ENCODE peak calls at places on chromosomes 13 and 19, in eight cellular contexts. One of them, this sample, is unnamed. For H3K9me3, the result is how much of the 10 kb centered on the place peaks cover.

GRCh38 chr19:12092065-12092867 is 27.7 kb downstream of the ZNF844 start:
- DNase-seq in neuronal stem cell: peak
- DNase-seq in CD4-positive, alpha-beta T cell: peak
- DNase-seq in sigmoid colon: peak
- DNase-seq in MM.1S: peak
- DNase-seq in aorta: peak
- DNase-seq in ascending aorta: peak
- DNase-seq in AG04450: peak
- DNase-seq in this sample: peak

GRCh38 chr13:32168136-32168535 is 136.6 kb downstream of the FRY start:
- DNase-seq in CD4-positive, alpha-beta T cell: no peak
- DNase-seq in AG04450: no peak
- DNase-seq in sigmoid colon: no peak
- DNase-seq in MM.1S: no peak
- DNase-seq in neuronal stem cell: no peak
- DNase-seq in aorta: no peak
- DNase-seq in ascending aorta: no peak
- DNase-seq in this sample: no peak

GRCh38 chr19:29875931-29876330 is 64.1 kb downstream of the CCNE1 start:
- DNase-seq in aorta: no peak
- DNase-seq in MM.1S: no peak
- DNase-seq in neuronal stem cell: no peak
- DNase-seq in CD4-positive, alpha-beta T cell: no peak
- DNase-seq in ascending aorta: no peak
- DNase-seq in AG04450: no peak
- DNase-seq in sigmoid colon: peak
- DNase-seq in this sample: no peak

GRCh38 chr13:50677687-50678463 is 165.6 kb downstream of the DLEU7 start:
- DNase-seq in neuronal stem cell: no peak
- DNase-seq in AG04450: no peak
- DNase-seq in MM.1S: no peak
- DNase-seq in aorta: no peak
- DNase-seq in sigmoid colon: no peak
- DNase-seq in CD4-positive, alpha-beta T cell: no peak
- DNase-seq in ascending aorta: no peak
- DNase-seq in this sample: no peak

GRCh38 chr19:6234527-6234926 is 45.2 kb downstream of the MLLT1 start:
- DNase-seq in sigmoid colon: no peak
- DNase-seq in MM.1S: no peak
- DNase-seq in aorta: no peak
- DNase-seq in CD4-positive, alpha-beta T cell: no peak
- DNase-seq in ascending aorta: no peak
- DNase-seq in AG04450: no peak
- DNase-seq in neuronal stem cell: no peak
- DNase-seq in this sample: no peak

GRCh38 chr13:71874490-71874889 is 7.5 kb upstream of the DACH1 start:
- DNase-seq in ascending aorta: no peak
- DNase-seq in aorta: no peak
- DNase-seq in neuronal stem cell: no peak
- DNase-seq in CD4-positive, alpha-beta T cell: no peak
- DNase-seq in MM.1S: no peak
- DNase-seq in sigmoid colon: no peak
- DNase-seq in AG04450: no peak
- DNase-seq in this sample: no peak

GRCh38 chr19:48064509-48064908 is 20.6 kb upstream of the CABP5 start:
- DNase-seq in sigmoid colon: no peak
- DNase-seq in CD4-positive, alpha-beta T cell: no peak
- DNase-seq in aorta: no peak
- DNase-seq in neuronal stem cell: no peak
- DNase-seq in ascending aorta: no peak
- DNase-seq in AG04450: no peak
- DNase-seq in MM.1S: no peak
- DNase-seq in this sample: no peak

GRCh38 chr13:46629811-46630413 is 76.9 kb downstream of the LRCH1 start:
- DNase-seq in CD4-positive, alpha-beta T cell: no peak
- DNase-seq in MM.1S: no peak
- DNase-seq in AG04450: no peak
- DNase-seq in aorta: no peak
- DNase-seq in sigmoid colon: no peak
- DNase-seq in ascending aorta: no peak
- DNase-seq in neuronal stem cell: no peak
- DNase-seq in this sample: no peak

GRCh38 chr13:26999499-26999898 is 172.1 kb downstream of the USP12 start:
- DNase-seq in sigmoid colon: peak
- DNase-seq in aorta: no peak
- DNase-seq in ascending aorta: peak
- DNase-seq in AG04450: no peak
- DNase-seq in neuronal stem cell: no peak
- DNase-seq in MM.1S: no peak
- DNase-seq in CD4-positive, alpha-beta T cell: no peak
- DNase-seq in this sample: no peak

GRCh38 chr13:36357692-36358091 is 11.5 kb upstream of the SPART start:
- DNase-seq in aorta: no peak
- DNase-seq in AG04450: no peak
- DNase-seq in sigmoid colon: peak
- DNase-seq in MM.1S: no peak
- DNase-seq in ascending aorta: peak
- DNase-seq in CD4-positive, alpha-beta T cell: no peak
- DNase-seq in neuronal stem cell: no peak
- DNase-seq in this sample: peak

GRCh38 chr13:111263566-111263965 is 56.9 kb upstream of the TEX29 start:
- DNase-seq in ascending aorta: no peak
- DNase-seq in sigmoid colon: no peak
- DNase-seq in MM.1S: no peak
- DNase-seq in AG04450: no peak
- DNase-seq in aorta: no peak
- DNase-seq in neuronal stem cell: no peak
- DNase-seq in CD4-positive, alpha-beta T cell: no peak
- DNase-seq in this sample: no peak

GRCh38 chr19:6056801-6057650 is 53.3 kb downstream of the RFX2 start:
- DNase-seq in MM.1S: no peak
- DNase-seq in CD4-positive, alpha-beta T cell: no peak
- DNase-seq in neuronal stem cell: no peak
- DNase-seq in ascending aorta: peak
- DNase-seq in aorta: peak
- DNase-seq in sigmoid colon: peak
- DNase-seq in AG04450: peak
- DNase-seq in this sample: peak

GRCh38 chr19:19749332-19750130 is 16.6 kb upstream of the ZNF14 start:
- DNase-seq in CD4-positive, alpha-beta T cell: no peak
- DNase-seq in sigmoid colon: no peak
- DNase-seq in MM.1S: no peak
- DNase-seq in aorta: no peak
- DNase-seq in ascending aorta: peak
- DNase-seq in neuronal stem cell: no peak
- DNase-seq in AG04450: no peak
- DNase-seq in this sample: no peak

DNA sequence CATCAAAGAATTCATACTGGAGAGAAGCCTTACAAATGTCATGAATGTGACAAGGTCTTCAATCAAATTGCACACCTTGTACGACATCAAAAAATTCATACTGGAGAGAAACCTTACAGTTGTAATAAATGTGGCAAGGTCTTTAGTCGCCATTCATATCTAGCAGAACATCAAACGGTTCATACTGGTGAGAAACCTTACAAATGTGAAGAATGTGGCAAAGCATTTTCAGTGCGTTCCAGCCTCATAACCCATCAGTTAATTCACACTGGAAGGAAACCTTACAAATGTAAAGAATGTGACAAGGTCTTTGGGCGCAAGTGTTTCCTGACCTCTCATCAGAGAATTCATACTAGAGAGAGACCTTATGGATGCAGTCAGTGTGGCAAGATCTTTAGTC is 13.2 kb upstream of the ZNF534 start:
- DNase-seq in CD4-positive, alpha-beta T cell: no peak
- DNase-seq in MM.1S: no peak
- DNase-seq in sigmoid colon: no peak
- DNase-seq in AG04450: no peak
- DNase-seq in ascending aorta: no peak
- DNase-seq in aorta: no peak
- DNase-seq in neuronal stem cell: no peak
- DNase-seq in this sample: no peak
- H3K9me3 ChIP-seq in CD4-positive, alpha-beta T cell: half or more
- H3K9me3 ChIP-seq in MM.1S: under half
- H3K9me3 ChIP-seq in sigmoid colon: half or more
- H3K9me3 ChIP-seq in AG04450: half or more
- H3K9me3 ChIP-seq in ascending aorta: half or more
- H3K9me3 ChIP-seq in aorta: under half
- H3K9me3 ChIP-seq in neuronal stem cell: under half
- H3K9me3 ChIP-seq in this sample: under half

DNA sequence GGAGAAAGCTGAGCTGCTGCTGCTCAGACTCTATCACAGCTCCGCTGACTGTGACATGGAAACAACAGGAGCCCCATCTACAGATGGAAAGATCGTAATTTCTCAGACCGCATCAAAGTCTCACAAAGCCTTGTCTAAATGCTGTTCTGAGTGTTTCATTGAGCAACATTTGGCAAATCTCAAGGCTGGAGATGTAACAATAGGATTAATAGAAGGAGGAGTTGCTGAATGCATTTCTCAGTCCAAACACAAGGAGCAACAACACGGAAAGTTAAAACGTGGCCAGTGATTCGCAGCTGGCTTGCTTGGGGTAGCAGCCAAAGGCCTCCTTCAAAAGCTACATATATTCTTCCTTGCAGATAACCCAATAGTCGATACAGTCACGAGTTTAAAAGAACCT is 55.7 kb downstream of the MRPL57 start:
- DNase-seq in sigmoid colon: peak
- DNase-seq in MM.1S: no peak
- DNase-seq in CD4-positive, alpha-beta T cell: no peak
- DNase-seq in aorta: no peak
- DNase-seq in neuronal stem cell: no peak
- DNase-seq in ascending aorta: no peak
- DNase-seq in AG04450: peak
- DNase-seq in this sample: no peak
- H3K27ac ChIP-seq in sigmoid colon: peak
- H3K27ac ChIP-seq in MM.1S: no peak
- H3K27ac ChIP-seq in CD4-positive, alpha-beta T cell: no peak
- H3K27ac ChIP-seq in aorta: no peak
- H3K27ac ChIP-seq in neuronal stem cell: no peak
- H3K27ac ChIP-seq in ascending aorta: no peak
- H3K27ac ChIP-seq in AG04450: no peak
- H3K27ac ChIP-seq in this sample: no peak

GRCh38 chr13:92657565-92657964 is 569.0 kb upstream of the GPC6 start:
- DNase-seq in MM.1S: no peak
- DNase-seq in ascending aorta: no peak
- DNase-seq in sigmoid colon: no peak
- DNase-seq in neuronal stem cell: no peak
- DNase-seq in AG04450: no peak
- DNase-seq in CD4-positive, alpha-beta T cell: no peak
- DNase-seq in aorta: no peak
- DNase-seq in this sample: no peak
- H3K9me3 ChIP-seq in MM.1S: under half
- H3K9me3 ChIP-seq in ascending aorta: under half
- H3K9me3 ChIP-seq in sigmoid colon: under half
- H3K9me3 ChIP-seq in neuronal stem cell: under half
- H3K9me3 ChIP-seq in AG04450: under half
- H3K9me3 ChIP-seq in CD4-positive, alpha-beta T cell: under half
- H3K9me3 ChIP-seq in aorta: under half
- H3K9me3 ChIP-seq in this sample: under half

GRCh38 chr13:48317511-48317981 is 14.0 kb downstream of the RB1 start:
- DNase-seq in MM.1S: no peak
- DNase-seq in neuronal stem cell: no peak
- DNase-seq in AG04450: no peak
- DNase-seq in ascending aorta: no peak
- DNase-seq in aorta: no peak
- DNase-seq in sigmoid colon: peak
- DNase-seq in CD4-positive, alpha-beta T cell: no peak
- DNase-seq in this sample: no peak
- H3K27ac ChIP-seq in MM.1S: no peak
- H3K27ac ChIP-seq in neuronal stem cell: no peak
- H3K27ac ChIP-seq in AG04450: no peak
- H3K27ac ChIP-seq in ascending aorta: no peak
- H3K27ac ChIP-seq in aorta: no peak
- H3K27ac ChIP-seq in sigmoid colon: peak
- H3K27ac ChIP-seq in CD4-positive, alpha-beta T cell: no peak
- H3K27ac ChIP-seq in this sample: no peak

GRCh38 chr19:57623091-57623490 is 9.0 kb downstream of the ZNF134 start:
- DNase-seq in AG04450: no peak
- DNase-seq in ascending aorta: no peak
- DNase-seq in neuronal stem cell: no peak
- DNase-seq in aorta: no peak
- DNase-seq in CD4-positive, alpha-beta T cell: no peak
- DNase-seq in sigmoid colon: no peak
- DNase-seq in MM.1S: no peak
- DNase-seq in this sample: no peak
- H3K9me3 ChIP-seq in AG04450: half or more
- H3K9me3 ChIP-seq in ascending aorta: half or more
- H3K9me3 ChIP-seq in neuronal stem cell: half or more
- H3K9me3 ChIP-seq in aorta: half or more
- H3K9me3 ChIP-seq in CD4-positive, alpha-beta T cell: half or more
- H3K9me3 ChIP-seq in sigmoid colon: half or more
- H3K9me3 ChIP-seq in MM.1S: under half
- H3K9me3 ChIP-seq in this sample: half or more

GRCh38 chr19:28350037-28350436 is 862.9 kb downstream of the UQCRFS1 start:
- DNase-seq in MM.1S: no peak
- DNase-seq in ascending aorta: no peak
- DNase-seq in sigmoid colon: no peak
- DNase-seq in AG04450: no peak
- DNase-seq in aorta: no peak
- DNase-seq in neuronal stem cell: no peak
- DNase-seq in CD4-positive, alpha-beta T cell: no peak
- DNase-seq in this sample: no peak
- H3K27ac ChIP-seq in MM.1S: no peak
- H3K27ac ChIP-seq in ascending aorta: no peak
- H3K27ac ChIP-seq in sigmoid colon: no peak
- H3K27ac ChIP-seq in AG04450: no peak
- H3K27ac ChIP-seq in aorta: no peak
- H3K27ac ChIP-seq in neuronal stem cell: no peak
- H3K27ac ChIP-seq in CD4-positive, alpha-beta T cell: no peak
- H3K27ac ChIP-seq in this sample: no peak

DNA sequence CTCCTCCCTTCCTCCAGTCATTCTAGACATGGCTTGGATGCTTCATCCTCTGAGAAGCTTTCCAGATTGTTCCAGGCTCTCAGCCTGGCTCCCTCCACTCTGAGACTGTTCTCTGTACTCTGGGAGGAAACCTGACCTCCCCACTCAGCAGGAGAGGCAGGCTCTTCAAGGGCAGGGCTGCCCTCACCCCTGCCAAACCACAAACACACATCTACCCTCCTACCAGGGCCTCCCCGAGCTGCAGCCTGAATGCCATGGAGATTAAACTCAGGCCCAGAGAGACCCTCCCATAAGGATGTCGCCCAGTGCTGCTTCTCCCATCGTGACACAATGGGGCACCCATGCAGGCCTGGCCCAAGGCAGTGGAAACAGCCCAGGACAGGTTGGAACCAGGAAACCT is 16.2 kb downstream of the NUMBL start:
- DNase-seq in CD4-positive, alpha-beta T cell: no peak
- DNase-seq in AG04450: no peak
- DNase-seq in aorta: no peak
- DNase-seq in sigmoid colon: no peak
- DNase-seq in neuronal stem cell: no peak
- DNase-seq in ascending aorta: no peak
- DNase-seq in MM.1S: no peak
- DNase-seq in this sample: no peak
- H3K9me3 ChIP-seq in CD4-positive, alpha-beta T cell: under half
- H3K9me3 ChIP-seq in AG04450: under half
- H3K9me3 ChIP-seq in aorta: under half
- H3K9me3 ChIP-seq in sigmoid colon: under half
- H3K9me3 ChIP-seq in neuronal stem cell: under half
- H3K9me3 ChIP-seq in ascending aorta: under half
- H3K9me3 ChIP-seq in MM.1S: under half
- H3K9me3 ChIP-seq in this sample: under half

GRCh38 chr13:40586886-40587285 is 79.6 kb downstream of the FOXO1 start:
- DNase-seq in CD4-positive, alpha-beta T cell: no peak
- DNase-seq in MM.1S: no peak
- DNase-seq in AG04450: no peak
- DNase-seq in neuronal stem cell: no peak
- DNase-seq in aorta: no peak
- DNase-seq in sigmoid colon: no peak
- DNase-seq in ascending aorta: no peak
- DNase-seq in this sample: no peak
- H3K27ac ChIP-seq in CD4-positive, alpha-beta T cell: no peak
- H3K27ac ChIP-seq in MM.1S: no peak
- H3K27ac ChIP-seq in AG04450: no peak
- H3K27ac ChIP-seq in neuronal stem cell: no peak
- H3K27ac ChIP-seq in aorta: no peak
- H3K27ac ChIP-seq in sigmoid colon: no peak
- H3K27ac ChIP-seq in ascending aorta: peak
- H3K27ac ChIP-seq in this sample: no peak